ENCODE peak calls at places on chromosomes 13 and 19, in six cellular contexts. F is B cell, K is COLO829, O is NCI-H1694, B is hypothalamus, W is astrocyte of the hippocampus. Q is an unnamed sample.

GRCh38 chr19:6236310-6237291 is 43.2 kb downstream of the MLLT1 start:
- DNase-seq in B (no peak), K (no peak), W (no peak), O (no peak), F (no peak), Q (no peak)

GRCh38 chr13:105679832-105680231 is 855.6 kb downstream of the EFNB2 start:
- DNase-seq in W (no peak), B (no peak), O (no peak), F (no peak), K (no peak), Q (no peak)

GRCh38 chr13:39875583-39875982 is 220.1 kb downstream of the COG6 start:
- DNase-seq in O (no peak), W (no peak), K (no peak), F (no peak), B (no peak), Q (no peak)

GRCh38 chr13:30409911-30410704 is 12.2 kb upstream of the UBE2L5 start:
- DNase-seq in B (no peak), O (no peak), F (no peak), W (peak), K (no peak), Q (no peak)

GRCh38 chr19:1134431-1134830 is 30.6 kb downstream of the GPX4 start:
- DNase-seq in B (no peak), K (no peak), W (no peak), O (no peak), F (no peak), Q (no peak)

GRCh38 chr13:107370036-107370785 is 802.3 kb upstream of the ARGLU1 start:
- DNase-seq in W (peak), F (no peak), K (no peak), O (no peak), B (no peak), Q (no peak)

GRCh38 chr13:70253411-70253810 is 145.2 kb upstream of the KLHL1 start:
- DNase-seq in K (no peak), O (no peak), B (no peak), F (no peak), W (no peak), Q (no peak)

GRCh38 chr13:114049626-114050101 is 75.8 kb upstream of the C13orf46 start:
- DNase-seq in K (no peak), W (no peak), O (no peak), F (no peak), B (no peak), Q (no peak)

GRCh38 chr13:83980322-83980721 is 98.0 kb upstream of the SLITRK1 start:
- DNase-seq in O (no peak), W (no peak), B (no peak), K (no peak), F (no peak), Q (no peak)

GRCh38 chr19:48630289-48631036 is 6.7 kb downstream of the DBP start:
- DNase-seq in O (no peak), K (no peak), W (peak), B (no peak), F (no peak), Q (no peak)

GRCh38 chr19:11018743-11019142 is 57.9 kb downstream of the SMARCA4 start:
- DNase-seq in K (no peak), B (no peak), O (no peak), F (no peak), W (no peak), Q (no peak)

GRCh38 chr19:44890366-44891015 is 563 bp upstream of the TOMM40 start:
- DNase-seq in O (peak), B (peak), W (peak), F (no peak), K (peak), Q (peak)

GRCh38 chr19:12973236-12973635 is 3.9 kb downstream of the DAND5 start:
- DNase-seq in B (no peak), O (no peak), K (no peak), W (no peak), F (no peak), Q (no peak)

GRCh38 chr19:47012620-47013019 is 7.0 kb upstream of the NPAS1 start:
- DNase-seq in F (no peak), K (no peak), B (no peak), W (no peak), O (no peak), Q (no peak)

GRCh38 chr13:87666826-87667225 is 4.3 kb upstream of the SLITRK5 start:
- DNase-seq in K (no peak), O (no peak), B (no peak), F (no peak), W (no peak), Q (no peak)

GRCh38 chr13:44770951-44771350 is 194.8 kb upstream of the TSC22D1 start:
- DNase-seq in B (no peak), W (no peak), O (no peak), F (no peak), K (no peak), Q (no peak)

GRCh38 chr13:66154981-66155380 is 1075.2 kb downstream of the PCDH9 start:
- DNase-seq in F (no peak), K (no peak), W (no peak), O (no peak), B (no peak), Q (no peak)

GRCh38 chr19:32599736-32600157 is 18.8 kb downstream of the PDCD5 start:
- DNase-seq in B (no peak), F (peak), W (peak), O (peak), K (peak), Q (no peak)

GRCh38 chr19:5628919-5629481 is 6.1 kb downstream of the SAFB start:
- DNase-seq in F (peak), O (no peak), W (no peak), B (no peak), K (no peak), Q (no peak)

GRCh38 chr13:28299941-28300340 is 161.6 kb downstream of the PAN3 start:
- DNase-seq in O (peak), F (no peak), W (peak), K (no peak), B (no peak), Q (no peak)

GRCh38 chr19:56769650-56770049 is 70.9 kb downstream of the PEG3 start:
- DNase-seq in B (no peak), W (no peak), F (no peak), K (no peak), O (no peak), Q (peak)

GRCh38 chr13:75405976-75406703 is 75.8 kb downstream of the TBC1D4 start:
- DNase-seq in K (no peak), O (no peak), B (no peak), F (no peak), W (peak), Q (no peak)

GRCh38 chr19:36054733-36055686 is at the start of gene WDR62:
- DNase-seq in F (peak), K (peak), W (peak), B (peak), O (peak), Q (peak)

GRCh38 chr19:10013316-10013715 is at the start of gene RDH8:
- DNase-seq in B (no peak), O (no peak), W (no peak), F (no peak), K (no peak), Q (no peak)

GRCh38 chr19:1826557-1827521 is 14.8 kb upstream of the ATP8B3 start:
- DNase-seq in K (no peak), F (no peak), W (no peak), O (no peak), B (no peak), Q (no peak)

GRCh38 chr13:27372896-27373295 is 51.5 kb upstream of the GTF3A start:
- DNase-seq in F (no peak), K (no peak), W (no peak), O (peak), B (no peak), Q (no peak)

GRCh38 chr13:51246411-51247298 is 24.5 kb downstream of the FAM124A start:
- DNase-seq in W (peak), K (no peak), O (peak), B (peak), F (no peak), Q (peak)

GRCh38 chr19:3464797-3465235 is 15.5 kb downstream of the SMIM24 start:
- DNase-seq in K (no peak), O (no peak), B (no peak), W (no peak), F (no peak), Q (no peak)

GRCh38 chr19:5459360-5459759 is 4.1 kb downstream of the ZNRF4 start:
- DNase-seq in F (no peak), K (no peak), W (no peak), O (no peak), B (no peak), Q (no peak)

GRCh38 chr19:34974631-34975030 is 10.6 kb upstream of the ZNF792 start:
- DNase-seq in F (no peak), B (no peak), K (no peak), O (no peak), W (no peak), Q (no peak)

GRCh38 chr19:54558339-54558738 is 15.3 kb upstream of the LILRA2 start:
- DNase-seq in O (no peak), F (no peak), K (no peak), B (no peak), W (no peak), Q (no peak)

GRCh38 chr13:26726684-26727083 is 33.9 kb downstream of the GPR12 start:
- DNase-seq in K (no peak), W (no peak), B (no peak), F (no peak), O (no peak), Q (no peak)

GRCh38 chr19:41376241-41376997 is at the start of gene TMEM91:
- DNase-seq in F (no peak), B (no peak), W (peak), K (no peak), O (no peak), Q (no peak)

GRCh38 chr19:58556633-58557252 is 1.7 kb downstream of the UBE2M start:
- DNase-seq in K (no peak), B (no peak), W (no peak), O (no peak), F (no peak), Q (no peak)

GRCh38 chr19:15047680-15048079 is 1.6 kb upstream of the CASP14 start:
- DNase-seq in K (no peak), O (no peak), F (no peak), B (no peak), W (no peak), Q (no peak)

GRCh38 chr13:35549481-35549880 is 73.0 kb upstream of the MAB21L1 start:
- DNase-seq in B (no peak), K (peak), F (no peak), W (peak), O (no peak), Q (no peak)

GRCh38 chr13:26785845-26786630 is 25.5 kb upstream of the GPR12 start:
- DNase-seq in O (peak), F (peak), W (no peak), B (no peak), K (no peak), Q (no peak)